ENCODE peak calls at places on chromosomes 13 and 19, in five cellular contexts. One of them, this sample, is unnamed.

GRCh38 chr19:3722443-3723109 is 14.4 kb downstream of the TJP3 start:
- DNase-seq in progenitor cell of endocrine pancreas: peak
- DNase-seq in SK-N-DZ: no peak
- DNase-seq in germinal center: no peak
- DNase-seq in adipocyte: peak
- DNase-seq in this sample: no peak

GRCh38 chr19:19372656-19373416 is 32.6 kb upstream of the GATAD2A start:
- DNase-seq in progenitor cell of endocrine pancreas: no peak
- DNase-seq in SK-N-DZ: no peak
- DNase-seq in germinal center: peak
- DNase-seq in adipocyte: peak
- DNase-seq in this sample: peak

GRCh38 chr13:23384111-23384510 is 49.4 kb downstream of the SACS start:
- DNase-seq in progenitor cell of endocrine pancreas: no peak
- DNase-seq in SK-N-DZ: no peak
- DNase-seq in germinal center: peak
- DNase-seq in adipocyte: peak
- DNase-seq in this sample: peak

GRCh38 chr13:23578411-23579071 is 8.3 kb downstream of the TNFRSF19 start:
- DNase-seq in progenitor cell of endocrine pancreas: peak
- DNase-seq in SK-N-DZ: peak
- DNase-seq in germinal center: peak
- DNase-seq in adipocyte: peak
- DNase-seq in this sample: peak

GRCh38 chr19:533485-534058 is 2.0 kb downstream of the CDC34 start:
- DNase-seq in progenitor cell of endocrine pancreas: no peak
- DNase-seq in SK-N-DZ: no peak
- DNase-seq in germinal center: no peak
- DNase-seq in adipocyte: peak
- DNase-seq in this sample: no peak

GRCh38 chr13:22757530-22758120 is 423.2 kb upstream of the SGCG start:
- DNase-seq in progenitor cell of endocrine pancreas: no peak
- DNase-seq in SK-N-DZ: no peak
- DNase-seq in germinal center: no peak
- DNase-seq in adipocyte: peak
- DNase-seq in this sample: no peak

GRCh38 chr19:34539396-34539795 is 57.8 kb downstream of the WTIP start:
- DNase-seq in progenitor cell of endocrine pancreas: no peak
- DNase-seq in SK-N-DZ: no peak
- DNase-seq in germinal center: no peak
- DNase-seq in adipocyte: no peak
- DNase-seq in this sample: no peak

GRCh38 chr13:35891486-35891885 is 239.7 kb downstream of the DCLK1 start:
- DNase-seq in progenitor cell of endocrine pancreas: no peak
- DNase-seq in SK-N-DZ: no peak
- DNase-seq in germinal center: no peak
- DNase-seq in adipocyte: no peak
- DNase-seq in this sample: no peak

GRCh38 chr19:11480927-11481776 is at the start of gene ELAVL3:
- DNase-seq in progenitor cell of endocrine pancreas: no peak
- DNase-seq in SK-N-DZ: peak
- DNase-seq in germinal center: peak
- DNase-seq in adipocyte: no peak
- DNase-seq in this sample: no peak

GRCh38 chr13:87244256-87244870 is 426.8 kb upstream of the SLITRK5 start:
- DNase-seq in progenitor cell of endocrine pancreas: no peak
- DNase-seq in SK-N-DZ: peak
- DNase-seq in germinal center: no peak
- DNase-seq in adipocyte: no peak
- DNase-seq in this sample: no peak

GRCh38 chr13:112635323-112635722 is 47.4 kb upstream of the TUBGCP3 start:
- DNase-seq in progenitor cell of endocrine pancreas: no peak
- DNase-seq in SK-N-DZ: no peak
- DNase-seq in germinal center: no peak
- DNase-seq in adipocyte: no peak
- DNase-seq in this sample: no peak

GRCh38 chr19:2578391-2578826 is 102.5 kb downstream of the GADD45B start:
- DNase-seq in progenitor cell of endocrine pancreas: no peak
- DNase-seq in SK-N-DZ: no peak
- DNase-seq in germinal center: no peak
- DNase-seq in adipocyte: peak
- DNase-seq in this sample: no peak

GRCh38 chr19:41323023-41323422 is 13.1 kb downstream of the CCDC97 start:
- DNase-seq in progenitor cell of endocrine pancreas: no peak
- DNase-seq in SK-N-DZ: no peak
- DNase-seq in germinal center: no peak
- DNase-seq in adipocyte: peak
- DNase-seq in this sample: no peak

GRCh38 chr19:3557461-3558248 is at the start of gene MFSD12:
- DNase-seq in progenitor cell of endocrine pancreas: peak
- DNase-seq in SK-N-DZ: peak
- DNase-seq in germinal center: peak
- DNase-seq in adipocyte: peak
- DNase-seq in this sample: peak

GRCh38 chr13:27005556-27005955 is 166.1 kb downstream of the USP12 start:
- DNase-seq in progenitor cell of endocrine pancreas: no peak
- DNase-seq in SK-N-DZ: no peak
- DNase-seq in germinal center: no peak
- DNase-seq in adipocyte: no peak
- DNase-seq in this sample: no peak

GRCh38 chr19:2627319-2627829 is 75.1 kb downstream of the GNG7 start:
- DNase-seq in progenitor cell of endocrine pancreas: no peak
- DNase-seq in SK-N-DZ: no peak
- DNase-seq in germinal center: peak
- DNase-seq in adipocyte: peak
- DNase-seq in this sample: peak

GRCh38 chr13:75399168-75399878 is 82.6 kb downstream of the TBC1D4 start:
- DNase-seq in progenitor cell of endocrine pancreas: no peak
- DNase-seq in SK-N-DZ: no peak
- DNase-seq in germinal center: no peak
- DNase-seq in adipocyte: peak
- DNase-seq in this sample: no peak

GRCh38 chr19:33727331-33728028 is 69.2 kb upstream of the KCTD15 start:
- DNase-seq in progenitor cell of endocrine pancreas: no peak
- DNase-seq in SK-N-DZ: no peak
- DNase-seq in germinal center: no peak
- DNase-seq in adipocyte: no peak
- DNase-seq in this sample: no peak

GRCh38 chr13:30727491-30728350 is 7.6 kb upstream of the ALOX5AP start:
- DNase-seq in progenitor cell of endocrine pancreas: no peak
- DNase-seq in SK-N-DZ: no peak
- DNase-seq in germinal center: no peak
- DNase-seq in adipocyte: no peak
- DNase-seq in this sample: no peak

GRCh38 chr13:43408274-43408673 is 378.5 kb downstream of the ENOX1 start:
- DNase-seq in progenitor cell of endocrine pancreas: no peak
- DNase-seq in SK-N-DZ: no peak
- DNase-seq in germinal center: no peak
- DNase-seq in adipocyte: no peak
- DNase-seq in this sample: no peak

GRCh38 chr19:33778089-33778791 is 18.4 kb upstream of the KCTD15 start:
- DNase-seq in progenitor cell of endocrine pancreas: peak
- DNase-seq in SK-N-DZ: peak
- DNase-seq in germinal center: peak
- DNase-seq in adipocyte: peak
- DNase-seq in this sample: peak

GRCh38 chr19:19997656-19998268 is 41.5 kb downstream of the ZNF682 start:
- DNase-seq in progenitor cell of endocrine pancreas: no peak
- DNase-seq in SK-N-DZ: peak
- DNase-seq in germinal center: peak
- DNase-seq in adipocyte: peak
- DNase-seq in this sample: peak

GRCh38 chr19:17379221-17379631 is 2.1 kb upstream of the PLVAP start:
- DNase-seq in progenitor cell of endocrine pancreas: no peak
- DNase-seq in SK-N-DZ: no peak
- DNase-seq in germinal center: no peak
- DNase-seq in adipocyte: no peak
- DNase-seq in this sample: no peak

GRCh38 chr13:29527511-29527910 is 68.0 kb downstream of the SLC7A1 start:
- DNase-seq in progenitor cell of endocrine pancreas: no peak
- DNase-seq in SK-N-DZ: no peak
- DNase-seq in germinal center: no peak
- DNase-seq in adipocyte: no peak
- DNase-seq in this sample: no peak

GRCh38 chr13:80224468-80224867 is 116.5 kb downstream of the SPRY2 start:
- DNase-seq in progenitor cell of endocrine pancreas: no peak
- DNase-seq in SK-N-DZ: no peak
- DNase-seq in germinal center: no peak
- DNase-seq in adipocyte: no peak
- DNase-seq in this sample: no peak

GRCh38 chr19:3189702-3190469 is 4.2 kb downstream of the NCLN start:
- DNase-seq in progenitor cell of endocrine pancreas: no peak
- DNase-seq in SK-N-DZ: no peak
- DNase-seq in germinal center: no peak
- DNase-seq in adipocyte: no peak
- DNase-seq in this sample: no peak

GRCh38 chr13:113545455-113545930 is 39.1 kb upstream of the TFDP1 start:
- DNase-seq in progenitor cell of endocrine pancreas: no peak
- DNase-seq in SK-N-DZ: no peak
- DNase-seq in germinal center: no peak
- DNase-seq in adipocyte: peak
- DNase-seq in this sample: no peak

GRCh38 chr13:113785051-113786010 is 26.3 kb downstream of the TMEM255B start:
- DNase-seq in progenitor cell of endocrine pancreas: no peak
- DNase-seq in SK-N-DZ: no peak
- DNase-seq in germinal center: no peak
- DNase-seq in adipocyte: peak
- DNase-seq in this sample: no peak

GRCh38 chr13:43057653-43058317 is 34.4 kb downstream of the DNAJC15 start:
- DNase-seq in progenitor cell of endocrine pancreas: no peak
- DNase-seq in SK-N-DZ: no peak
- DNase-seq in germinal center: no peak
- DNase-seq in adipocyte: no peak
- DNase-seq in this sample: no peak

GRCh38 chr13:48126944-48127814 is 32.3 kb upstream of the MED4 start:
- DNase-seq in progenitor cell of endocrine pancreas: no peak
- DNase-seq in SK-N-DZ: peak
- DNase-seq in germinal center: peak
- DNase-seq in adipocyte: peak
- DNase-seq in this sample: peak

GRCh38 chr19:38671654-38672053 is 24.2 kb downstream of the ACTN4 start:
- DNase-seq in progenitor cell of endocrine pancreas: no peak
- DNase-seq in SK-N-DZ: no peak
- DNase-seq in germinal center: no peak
- DNase-seq in adipocyte: no peak
- DNase-seq in this sample: no peak

GRCh38 chr19:4369109-4369887 is 25.9 kb downstream of the MPND start:
- DNase-seq in progenitor cell of endocrine pancreas: no peak
- DNase-seq in SK-N-DZ: no peak
- DNase-seq in germinal center: peak
- DNase-seq in adipocyte: no peak
- DNase-seq in this sample: peak

GRCh38 chr19:36417752-36418286 is 625 bp downstream of the ZFP82 start:
- DNase-seq in progenitor cell of endocrine pancreas: no peak
- DNase-seq in SK-N-DZ: no peak
- DNase-seq in germinal center: no peak
- DNase-seq in adipocyte: no peak
- DNase-seq in this sample: no peak

GRCh38 chr13:21344662-21345176 is 114.4 kb downstream of the ZDHHC20 start:
- DNase-seq in progenitor cell of endocrine pancreas: no peak
- DNase-seq in SK-N-DZ: no peak
- DNase-seq in germinal center: no peak
- DNase-seq in adipocyte: no peak
- DNase-seq in this sample: no peak

GRCh38 chr13:24161980-24162517 is 1.5 kb downstream of the SPATA13 start:
- DNase-seq in progenitor cell of endocrine pancreas: no peak
- DNase-seq in SK-N-DZ: no peak
- DNase-seq in germinal center: no peak
- DNase-seq in adipocyte: no peak
- DNase-seq in this sample: no peak